ENCODE peak calls at places on chromosomes 7 and 10, in eight cellular contexts. G is GM12865; Y is CD4-positive, alpha-beta memory T cell; B is A549; T is stomach; J is heart left ventricle; C is fibroblast of pulmonary artery; N is PC-3. H is an unnamed sample.

GRCh38 chr7:158275711-158276413 is 311.8 kb downstream of the PTPRN2 start:
- DNase-seq in G (no peak), Y (no peak), B (no peak), T (no peak), J (peak), C (no peak), N (no peak), H (no peak)

GRCh38 chr7:7183833-7184463 is 1.6 kb downstream of the C1GALT1 start:
- DNase-seq in G (no peak), Y (no peak), B (no peak), T (no peak), J (no peak), C (peak), N (peak), H (no peak)

GRCh38 chr7:91609525-91609924 is 271.0 kb downstream of the MTERF1 start:
- DNase-seq in G (no peak), Y (no peak), B (no peak), T (no peak), J (no peak), C (no peak), N (no peak), H (no peak)

GRCh38 chr7:147483634-147484292 is 1106.8 kb upstream of the C7orf33 start:
- DNase-seq in G (no peak), Y (no peak), B (no peak), T (no peak), J (no peak), C (peak), N (peak), H (no peak)

GRCh38 chr10:3889961-3890522 is 105.0 kb upstream of the KLF6 start:
- DNase-seq in G (no peak), Y (no peak), B (peak), T (no peak), J (no peak), C (peak), N (peak), H (no peak)

GRCh38 chr7:22827563-22827962 is 4.9 kb upstream of the TOMM7 start:
- DNase-seq in G (peak), Y (no peak), B (no peak), T (no peak), J (no peak), C (no peak), N (no peak), H (no peak)

GRCh38 chr7:17369686-17370426 is 71.4 kb downstream of the AHR start:
- DNase-seq in G (no peak), Y (no peak), B (peak), T (no peak), J (no peak), C (peak), N (peak), H (no peak)

GRCh38 chr10:33459597-33459996 is 125.1 kb upstream of the NRP1 start:
- DNase-seq in G (no peak), Y (no peak), B (no peak), T (no peak), J (no peak), C (no peak), N (peak), H (no peak)

GRCh38 chr10:30422981-30423654 is 10.9 kb upstream of the MAP3K8 start:
- DNase-seq in G (peak), Y (no peak), B (peak), T (peak), J (peak), C (peak), N (peak), H (no peak)

GRCh38 chr7:20219446-20220292 is 2.5 kb upstream of the MACC1 start:
- DNase-seq in G (peak), Y (no peak), B (peak), T (peak), J (peak), C (peak), N (peak), H (peak)

GRCh38 chr10:25078659-25079429 is 62.4 kb downstream of the THNSL1 start:
- DNase-seq in G (no peak), Y (no peak), B (peak), T (peak), J (no peak), C (no peak), N (no peak), H (no peak)

GRCh38 chr10:30491204-30491603 is 57.2 kb downstream of the MAP3K8 start:
- DNase-seq in G (peak), Y (no peak), B (no peak), T (no peak), J (no peak), C (peak), N (peak), H (no peak)

GRCh38 chr10:124916585-124917167 is 25.2 kb upstream of the ZRANB1 start:
- DNase-seq in G (peak), Y (peak), B (peak), T (peak), J (peak), C (peak), N (peak), H (peak)

DNA sequence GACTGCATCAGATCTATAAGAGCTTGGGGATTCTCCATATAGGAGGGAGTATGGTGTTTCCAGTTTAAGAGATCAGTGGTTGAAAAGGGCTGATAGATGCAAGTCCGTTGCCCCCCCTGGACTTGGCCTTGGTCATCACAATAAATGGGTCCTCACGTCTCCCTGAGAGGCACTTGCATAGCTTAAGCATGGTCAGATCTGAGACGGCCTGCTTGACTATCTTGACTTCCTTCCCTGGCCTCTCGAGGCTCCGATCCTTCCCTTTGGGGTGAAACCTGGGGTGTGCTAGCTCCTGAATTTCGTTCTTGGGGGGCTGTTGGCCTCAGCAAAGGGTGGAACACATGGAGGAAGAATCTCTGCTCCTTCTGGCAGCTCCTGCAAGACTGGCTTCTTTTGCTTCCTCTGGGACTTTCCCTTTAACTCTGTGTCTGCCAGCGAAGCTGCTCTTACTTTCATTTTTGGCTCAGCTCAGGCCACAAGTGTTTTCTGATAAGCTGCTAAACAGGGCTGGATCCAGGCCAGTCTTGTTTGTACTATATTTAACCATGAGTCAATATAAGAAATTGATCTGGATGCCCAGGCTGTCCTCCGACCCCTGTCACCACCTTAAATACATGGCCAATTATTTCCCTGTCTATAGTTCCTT is 11.2 kb upstream of the ZNF485 start:
- DNase-seq in G (peak), Y (peak), B (no peak), T (peak), J (no peak), C (peak), N (peak), H (peak)
- H3K4me3 ChIP-seq in G (peak), Y (peak), B (no peak), T (peak), J (peak), C (peak), N (peak), H (peak)

GRCh38 chr10:97336942-97337719 is 2.6 kb upstream of the FRAT2 start:
- DNase-seq in G (no peak), Y (no peak), B (no peak), T (peak), J (no peak), C (no peak), N (peak), H (no peak)
- H3K4me3 ChIP-seq in G (no peak), Y (no peak), B (no peak), T (no peak), J (no peak), C (no peak), N (peak), H (no peak)

DNA sequence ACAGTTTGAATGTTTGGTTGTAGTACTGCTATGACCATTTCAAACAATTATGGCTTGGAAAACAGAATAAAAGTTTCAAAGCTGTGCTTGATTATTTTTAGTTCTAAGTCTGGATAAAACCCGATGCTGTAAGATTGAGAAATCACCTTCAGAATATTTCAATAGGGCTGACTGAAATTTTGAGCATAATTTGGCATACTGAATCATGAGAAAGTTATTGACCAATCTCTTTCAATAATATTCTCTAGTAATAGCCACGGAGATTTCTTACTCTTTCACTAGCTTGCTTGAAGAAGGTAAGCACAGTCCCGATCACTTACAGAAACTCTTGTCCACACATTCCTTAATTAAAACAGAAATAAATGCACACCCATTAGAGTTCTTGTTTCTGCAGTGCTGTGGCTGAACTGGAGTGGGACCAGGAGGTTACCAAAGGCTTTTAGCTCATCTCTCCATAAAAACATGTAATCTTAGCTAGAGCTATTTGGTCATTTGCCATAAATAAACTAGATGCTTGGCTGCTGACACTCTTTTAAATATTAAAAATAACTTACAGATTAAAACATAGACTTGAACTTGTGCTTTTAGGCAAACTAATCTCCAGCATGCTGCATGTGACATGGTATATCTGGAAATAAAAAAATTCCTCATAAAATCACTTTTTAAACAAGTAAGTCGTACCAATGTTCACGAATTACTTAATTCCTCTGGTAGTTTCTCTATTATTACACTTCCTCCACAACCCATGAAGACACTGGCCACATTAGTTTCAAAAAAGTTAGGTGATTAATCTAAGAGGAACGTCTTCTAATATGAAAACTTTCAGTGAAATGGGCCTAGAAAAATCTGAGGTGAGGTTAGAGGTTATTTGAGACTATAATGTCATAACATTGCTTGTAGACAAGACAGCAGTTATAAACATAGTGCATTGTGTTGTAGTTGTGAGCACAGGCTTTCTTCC is 97.7 kb downstream of the AGMO start:
- DNase-seq in G (no peak), Y (no peak), B (no peak), T (no peak), J (no peak), C (peak), N (no peak), H (no peak)
- H3K4me3 ChIP-seq in G (no peak), Y (no peak), B (no peak), T (no peak), J (no peak), C (no peak), N (no peak), H (no peak)

DNA sequence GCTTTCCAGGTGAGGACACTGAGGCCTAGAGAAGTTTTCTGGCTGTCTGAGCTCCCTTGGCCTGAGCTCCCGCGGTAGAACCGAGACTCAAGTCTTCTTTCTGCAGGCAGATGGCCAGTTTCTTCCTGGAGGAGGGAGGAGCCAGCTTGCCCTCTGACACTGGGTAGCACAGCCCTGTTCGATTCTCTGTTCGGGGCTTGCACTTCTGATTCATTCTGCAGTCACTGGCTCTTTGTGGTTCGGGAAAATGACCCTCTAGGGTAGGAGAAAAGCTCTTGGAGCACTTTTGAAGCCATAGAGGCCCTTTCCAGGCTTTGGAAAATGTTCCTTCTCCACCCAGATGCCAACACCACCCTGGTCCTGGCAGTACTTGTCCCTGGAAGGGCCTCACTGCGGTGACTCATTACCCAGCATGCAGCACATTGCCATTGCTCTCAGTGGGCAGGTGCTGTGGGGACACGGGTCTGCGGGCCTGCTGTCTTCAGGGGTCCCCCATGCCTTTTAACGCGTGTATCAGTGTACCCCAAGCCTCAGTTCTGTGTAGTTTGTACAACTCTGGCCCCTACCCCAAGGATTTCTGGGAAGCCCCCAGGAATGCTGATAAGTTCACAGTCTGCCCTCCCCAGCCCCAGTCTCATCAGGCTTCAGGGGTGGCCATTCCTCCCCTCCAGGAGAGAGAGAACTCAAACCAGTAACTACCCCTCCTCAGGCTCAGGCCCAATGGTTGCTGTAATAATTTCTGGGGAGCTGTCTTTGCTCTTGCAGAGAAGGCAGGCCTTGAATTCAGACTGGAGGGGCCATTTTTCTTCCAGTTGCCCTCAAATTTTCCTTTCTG is 11.9 kb downstream of the CHST3 start:
- DNase-seq in G (no peak), Y (no peak), B (peak), T (peak), J (peak), C (peak), N (peak), H (no peak)
- H3K4me3 ChIP-seq in G (no peak), Y (no peak), B (peak), T (no peak), J (peak), C (no peak), N (peak), H (no peak)

DNA sequence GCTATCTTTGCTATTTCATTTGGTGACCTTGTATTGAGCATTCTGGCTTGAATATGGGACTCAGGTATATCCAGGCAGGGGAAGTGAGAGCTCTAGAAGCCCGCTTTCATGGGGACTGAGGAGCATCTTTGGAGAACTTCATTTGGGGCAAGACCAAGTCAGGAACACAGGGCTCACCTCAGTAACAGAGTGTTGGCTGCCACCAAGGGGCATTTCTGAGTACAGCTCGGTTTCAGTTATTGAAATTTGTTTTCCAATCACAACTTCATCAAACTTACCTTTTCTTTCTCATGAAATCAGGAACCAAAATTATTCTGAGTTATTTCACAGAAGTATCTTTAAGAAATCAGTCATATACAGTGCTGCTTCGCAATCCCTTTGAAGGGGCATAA is 337.2 kb downstream of the C7orf25 start:
- DNase-seq in G (no peak), Y (no peak), B (no peak), T (no peak), J (no peak), C (peak), N (peak), H (no peak)
- H3K4me3 ChIP-seq in G (no peak), Y (no peak), B (no peak), T (no peak), J (no peak), C (no peak), N (no peak), H (no peak)